ENCODE peak calls at places on chromosomes 1 and 21, in ten cellular contexts. One of them, this sample, is unnamed.

GRCh38 chr21:25862596-25862995 is 127.8 kb downstream of the GABPA start:
- DNase-seq in T follicular helper cell: peak; percentile 1
- DNase-seq in right lobe of liver: no peak
- DNase-seq in sciatic nerve: no peak
- DNase-seq in NCI-H1105 treated with DMSO at 0.1 percent for 48 hours: peak; percentile 40
- DNase-seq in stimulated activated CD4-positive, alpha-beta T cell treated with anti-CD3 and anti-CD28 coated beads, Interleukin-12 subunit alpha, Interleukin-12 subunit beta, amount 100 ng/mL, for 4 hours: no peak
- DNase-seq in AG08395: peak; percentile 12
- DNase-seq in MG63: no peak
- DNase-seq in omental fat pad: no peak
- DNase-seq in NCI-H510A treated with DMSO at 0.1 percent for 48 hours: no peak
- DNase-seq in this sample: peak; percentile 26

GRCh38 chr1:183595537-183595936 is 5.3 kb upstream of the NCF2 start:
- DNase-seq in AG08395: no peak
- DNase-seq in sciatic nerve: no peak
- DNase-seq in MG63: no peak
- DNase-seq in T follicular helper cell: no peak
- DNase-seq in stimulated activated CD4-positive, alpha-beta T cell treated with anti-CD3 and anti-CD28 coated beads, Interleukin-12 subunit alpha, Interleukin-12 subunit beta, amount 100 ng/mL, for 4 hours: no peak
- DNase-seq in omental fat pad: no peak
- DNase-seq in NCI-H510A treated with DMSO at 0.1 percent for 48 hours: no peak
- DNase-seq in right lobe of liver: no peak
- DNase-seq in NCI-H1105 treated with DMSO at 0.1 percent for 48 hours: no peak
- DNase-seq in this sample: no peak

GRCh38 chr1:185627136-185627535 is 107.1 kb upstream of the HMCN1 start:
- DNase-seq in NCI-H510A treated with DMSO at 0.1 percent for 48 hours: no peak
- DNase-seq in MG63: peak; percentile 9
- DNase-seq in omental fat pad: no peak
- DNase-seq in right lobe of liver: no peak
- DNase-seq in stimulated activated CD4-positive, alpha-beta T cell treated with anti-CD3 and anti-CD28 coated beads, Interleukin-12 subunit alpha, Interleukin-12 subunit beta, amount 100 ng/mL, for 4 hours: no peak
- DNase-seq in NCI-H1105 treated with DMSO at 0.1 percent for 48 hours: peak; percentile 23
- DNase-seq in T follicular helper cell: no peak
- DNase-seq in AG08395: no peak
- DNase-seq in sciatic nerve: no peak
- DNase-seq in this sample: no peak

GRCh38 chr1:101506541-101507164 is 269.8 kb downstream of the S1PR1 start:
- DNase-seq in MG63: no peak
- DNase-seq in stimulated activated CD4-positive, alpha-beta T cell treated with anti-CD3 and anti-CD28 coated beads, Interleukin-12 subunit alpha, Interleukin-12 subunit beta, amount 100 ng/mL, for 4 hours: no peak
- DNase-seq in T follicular helper cell: peak; percentile 15
- DNase-seq in NCI-H510A treated with DMSO at 0.1 percent for 48 hours: peak; percentile 19
- DNase-seq in AG08395: peak; percentile 55
- DNase-seq in sciatic nerve: no peak
- DNase-seq in omental fat pad: no peak
- DNase-seq in right lobe of liver: no peak
- DNase-seq in NCI-H1105 treated with DMSO at 0.1 percent for 48 hours: peak; percentile 54
- DNase-seq in this sample: peak; percentile 19

GRCh38 chr1:97903626-97904025 is 17.2 kb downstream of the DPYD start:
- DNase-seq in T follicular helper cell: no peak
- DNase-seq in right lobe of liver: no peak
- DNase-seq in stimulated activated CD4-positive, alpha-beta T cell treated with anti-CD3 and anti-CD28 coated beads, Interleukin-12 subunit alpha, Interleukin-12 subunit beta, amount 100 ng/mL, for 4 hours: no peak
- DNase-seq in NCI-H510A treated with DMSO at 0.1 percent for 48 hours: no peak
- DNase-seq in omental fat pad: no peak
- DNase-seq in MG63: peak; percentile 5
- DNase-seq in sciatic nerve: no peak
- DNase-seq in NCI-H1105 treated with DMSO at 0.1 percent for 48 hours: no peak
- DNase-seq in AG08395: no peak
- DNase-seq in this sample: no peak

GRCh38 chr1:164223378-164223777 is 335.6 kb upstream of the PBX1 start:
- DNase-seq in NCI-H510A treated with DMSO at 0.1 percent for 48 hours: no peak
- DNase-seq in AG08395: no peak
- DNase-seq in MG63: no peak
- DNase-seq in NCI-H1105 treated with DMSO at 0.1 percent for 48 hours: peak; percentile 93
- DNase-seq in sciatic nerve: no peak
- DNase-seq in right lobe of liver: no peak
- DNase-seq in T follicular helper cell: no peak
- DNase-seq in stimulated activated CD4-positive, alpha-beta T cell treated with anti-CD3 and anti-CD28 coated beads, Interleukin-12 subunit alpha, Interleukin-12 subunit beta, amount 100 ng/mL, for 4 hours: no peak
- DNase-seq in omental fat pad: no peak
- DNase-seq in this sample: no peak

GRCh38 chr21:26164311-26164710 is 6.3 kb downstream of the APP start:
- DNase-seq in NCI-H510A treated with DMSO at 0.1 percent for 48 hours: no peak
- DNase-seq in right lobe of liver: no peak
- DNase-seq in NCI-H1105 treated with DMSO at 0.1 percent for 48 hours: no peak
- DNase-seq in T follicular helper cell: no peak
- DNase-seq in sciatic nerve: no peak
- DNase-seq in AG08395: no peak
- DNase-seq in omental fat pad: no peak
- DNase-seq in MG63: no peak
- DNase-seq in stimulated activated CD4-positive, alpha-beta T cell treated with anti-CD3 and anti-CD28 coated beads, Interleukin-12 subunit alpha, Interleukin-12 subunit beta, amount 100 ng/mL, for 4 hours: no peak
- DNase-seq in this sample: no peak

GRCh38 chr1:33455537-33456301 is 16.7 kb upstream of the ZSCAN20 start:
- DNase-seq in T follicular helper cell: peak; percentile 10
- DNase-seq in NCI-H510A treated with DMSO at 0.1 percent for 48 hours: peak; percentile 89
- DNase-seq in AG08395: peak; percentile 91
- DNase-seq in right lobe of liver: no peak
- DNase-seq in omental fat pad: no peak
- DNase-seq in stimulated activated CD4-positive, alpha-beta T cell treated with anti-CD3 and anti-CD28 coated beads, Interleukin-12 subunit alpha, Interleukin-12 subunit beta, amount 100 ng/mL, for 4 hours: no peak
- DNase-seq in NCI-H1105 treated with DMSO at 0.1 percent for 48 hours: peak; percentile 62
- DNase-seq in MG63: peak; percentile 63
- DNase-seq in sciatic nerve: no peak
- DNase-seq in this sample: peak; percentile 89

GRCh38 chr1:177024623-177025022 is 139.9 kb downstream of the ASTN1 start:
- DNase-seq in MG63: no peak
- DNase-seq in sciatic nerve: no peak
- DNase-seq in T follicular helper cell: no peak
- DNase-seq in omental fat pad: no peak
- DNase-seq in NCI-H1105 treated with DMSO at 0.1 percent for 48 hours: no peak
- DNase-seq in NCI-H510A treated with DMSO at 0.1 percent for 48 hours: no peak
- DNase-seq in right lobe of liver: no peak
- DNase-seq in stimulated activated CD4-positive, alpha-beta T cell treated with anti-CD3 and anti-CD28 coated beads, Interleukin-12 subunit alpha, Interleukin-12 subunit beta, amount 100 ng/mL, for 4 hours: no peak
- DNase-seq in AG08395: no peak
- DNase-seq in this sample: no peak

GRCh38 chr1:41927118-41927517 is 8.4 kb upstream of the HIVEP3 start:
- DNase-seq in NCI-H1105 treated with DMSO at 0.1 percent for 48 hours: no peak
- DNase-seq in stimulated activated CD4-positive, alpha-beta T cell treated with anti-CD3 and anti-CD28 coated beads, Interleukin-12 subunit alpha, Interleukin-12 subunit beta, amount 100 ng/mL, for 4 hours: no peak
- DNase-seq in omental fat pad: no peak
- DNase-seq in NCI-H510A treated with DMSO at 0.1 percent for 48 hours: no peak
- DNase-seq in right lobe of liver: peak; percentile 58
- DNase-seq in T follicular helper cell: no peak
- DNase-seq in MG63: no peak
- DNase-seq in sciatic nerve: no peak
- DNase-seq in AG08395: no peak
- DNase-seq in this sample: no peak

GRCh38 chr1:243977104-243977503 is 74.0 kb upstream of the ZBTB18 start:
- DNase-seq in stimulated activated CD4-positive, alpha-beta T cell treated with anti-CD3 and anti-CD28 coated beads, Interleukin-12 subunit alpha, Interleukin-12 subunit beta, amount 100 ng/mL, for 4 hours: no peak
- DNase-seq in NCI-H510A treated with DMSO at 0.1 percent for 48 hours: no peak
- DNase-seq in sciatic nerve: no peak
- DNase-seq in AG08395: peak; percentile 9
- DNase-seq in right lobe of liver: no peak
- DNase-seq in T follicular helper cell: no peak
- DNase-seq in omental fat pad: no peak
- DNase-seq in NCI-H1105 treated with DMSO at 0.1 percent for 48 hours: no peak
- DNase-seq in MG63: no peak
- DNase-seq in this sample: no peak

GRCh38 chr1:63836830-63837229 is 63.0 kb downstream of the ROR1 start:
- DNase-seq in sciatic nerve: no peak
- DNase-seq in AG08395: no peak
- DNase-seq in NCI-H510A treated with DMSO at 0.1 percent for 48 hours: no peak
- DNase-seq in MG63: no peak
- DNase-seq in stimulated activated CD4-positive, alpha-beta T cell treated with anti-CD3 and anti-CD28 coated beads, Interleukin-12 subunit alpha, Interleukin-12 subunit beta, amount 100 ng/mL, for 4 hours: no peak
- DNase-seq in T follicular helper cell: no peak
- DNase-seq in NCI-H1105 treated with DMSO at 0.1 percent for 48 hours: no peak
- DNase-seq in omental fat pad: no peak
- DNase-seq in right lobe of liver: no peak
- DNase-seq in this sample: no peak

GRCh38 chr1:197838836-197839235 is 63.6 kb upstream of the DENND1B start:
- DNase-seq in sciatic nerve: no peak
- DNase-seq in MG63: peak; percentile 4
- DNase-seq in NCI-H510A treated with DMSO at 0.1 percent for 48 hours: no peak
- DNase-seq in AG08395: peak; percentile 62
- DNase-seq in NCI-H1105 treated with DMSO at 0.1 percent for 48 hours: no peak
- DNase-seq in stimulated activated CD4-positive, alpha-beta T cell treated with anti-CD3 and anti-CD28 coated beads, Interleukin-12 subunit alpha, Interleukin-12 subunit beta, amount 100 ng/mL, for 4 hours: no peak
- DNase-seq in right lobe of liver: no peak
- DNase-seq in omental fat pad: no peak
- DNase-seq in T follicular helper cell: no peak
- DNase-seq in this sample: peak; percentile 62

GRCh38 chr1:115062542-115063004 is 26.7 kb downstream of the TSPAN2 start:
- DNase-seq in NCI-H1105 treated with DMSO at 0.1 percent for 48 hours: no peak
- DNase-seq in sciatic nerve: no peak
- DNase-seq in omental fat pad: no peak
- DNase-seq in T follicular helper cell: peak; percentile 93
- DNase-seq in stimulated activated CD4-positive, alpha-beta T cell treated with anti-CD3 and anti-CD28 coated beads, Interleukin-12 subunit alpha, Interleukin-12 subunit beta, amount 100 ng/mL, for 4 hours: peak; percentile 68
- DNase-seq in AG08395: no peak
- DNase-seq in right lobe of liver: no peak
- DNase-seq in MG63: peak; percentile 92
- DNase-seq in NCI-H510A treated with DMSO at 0.1 percent for 48 hours: no peak
- DNase-seq in this sample: peak; percentile 99

GRCh38 chr1:21941370-21941769 is 4.3 kb upstream of the HSPG2 start:
- DNase-seq in omental fat pad: no peak
- DNase-seq in AG08395: no peak
- DNase-seq in stimulated activated CD4-positive, alpha-beta T cell treated with anti-CD3 and anti-CD28 coated beads, Interleukin-12 subunit alpha, Interleukin-12 subunit beta, amount 100 ng/mL, for 4 hours: no peak
- DNase-seq in NCI-H1105 treated with DMSO at 0.1 percent for 48 hours: no peak
- DNase-seq in T follicular helper cell: no peak
- DNase-seq in sciatic nerve: no peak
- DNase-seq in MG63: no peak
- DNase-seq in NCI-H510A treated with DMSO at 0.1 percent for 48 hours: no peak
- DNase-seq in right lobe of liver: no peak
- DNase-seq in this sample: no peak

GRCh38 chr1:158021721-158022120 is 28.3 kb downstream of the KIRREL1 start:
- DNase-seq in MG63: no peak
- DNase-seq in AG08395: no peak
- DNase-seq in sciatic nerve: no peak
- DNase-seq in omental fat pad: no peak
- DNase-seq in T follicular helper cell: no peak
- DNase-seq in NCI-H510A treated with DMSO at 0.1 percent for 48 hours: no peak
- DNase-seq in NCI-H1105 treated with DMSO at 0.1 percent for 48 hours: no peak
- DNase-seq in stimulated activated CD4-positive, alpha-beta T cell treated with anti-CD3 and anti-CD28 coated beads, Interleukin-12 subunit alpha, Interleukin-12 subunit beta, amount 100 ng/mL, for 4 hours: no peak
- DNase-seq in right lobe of liver: no peak
- DNase-seq in this sample: no peak

GRCh38 chr1:44995467-44996238 is 9.3 kb upstream of the EIF2B3 start:
- DNase-seq in T follicular helper cell: no peak
- DNase-seq in stimulated activated CD4-positive, alpha-beta T cell treated with anti-CD3 and anti-CD28 coated beads, Interleukin-12 subunit alpha, Interleukin-12 subunit beta, amount 100 ng/mL, for 4 hours: no peak
- DNase-seq in right lobe of liver: peak; percentile 20
- DNase-seq in sciatic nerve: no peak
- DNase-seq in AG08395: no peak
- DNase-seq in NCI-H510A treated with DMSO at 0.1 percent for 48 hours: no peak
- DNase-seq in NCI-H1105 treated with DMSO at 0.1 percent for 48 hours: no peak
- DNase-seq in MG63: no peak
- DNase-seq in omental fat pad: no peak
- DNase-seq in this sample: no peak

GRCh38 chr1:245765241-245766000 is 610.6 kb downstream of the KIF26B start:
- DNase-seq in T follicular helper cell: no peak
- DNase-seq in right lobe of liver: no peak
- DNase-seq in stimulated activated CD4-positive, alpha-beta T cell treated with anti-CD3 and anti-CD28 coated beads, Interleukin-12 subunit alpha, Interleukin-12 subunit beta, amount 100 ng/mL, for 4 hours: no peak
- DNase-seq in MG63: no peak
- DNase-seq in NCI-H510A treated with DMSO at 0.1 percent for 48 hours: no peak
- DNase-seq in sciatic nerve: no peak
- DNase-seq in NCI-H1105 treated with DMSO at 0.1 percent for 48 hours: no peak
- DNase-seq in omental fat pad: no peak
- DNase-seq in AG08395: peak; percentile 31
- DNase-seq in this sample: peak; percentile 45

GRCh38 chr1:176736015-176736414 is 273.0 kb downstream of the PAPPA2 start:
- DNase-seq in omental fat pad: no peak
- DNase-seq in T follicular helper cell: no peak
- DNase-seq in NCI-H1105 treated with DMSO at 0.1 percent for 48 hours: no peak
- DNase-seq in stimulated activated CD4-positive, alpha-beta T cell treated with anti-CD3 and anti-CD28 coated beads, Interleukin-12 subunit alpha, Interleukin-12 subunit beta, amount 100 ng/mL, for 4 hours: no peak
- DNase-seq in NCI-H510A treated with DMSO at 0.1 percent for 48 hours: no peak
- DNase-seq in right lobe of liver: no peak
- DNase-seq in sciatic nerve: no peak
- DNase-seq in AG08395: no peak
- DNase-seq in MG63: no peak
- DNase-seq in this sample: no peak

GRCh38 chr1:215156232-215156631 is 73.7 kb downstream of the KCNK2 start:
- DNase-seq in NCI-H510A treated with DMSO at 0.1 percent for 48 hours: no peak
- DNase-seq in right lobe of liver: no peak
- DNase-seq in stimulated activated CD4-positive, alpha-beta T cell treated with anti-CD3 and anti-CD28 coated beads, Interleukin-12 subunit alpha, Interleukin-12 subunit beta, amount 100 ng/mL, for 4 hours: no peak
- DNase-seq in sciatic nerve: no peak
- DNase-seq in AG08395: peak; percentile 14
- DNase-seq in MG63: peak; percentile 6
- DNase-seq in omental fat pad: no peak
- DNase-seq in NCI-H1105 treated with DMSO at 0.1 percent for 48 hours: no peak
- DNase-seq in T follicular helper cell: no peak
- DNase-seq in this sample: no peak

GRCh38 chr1:116066868-116067563 is 44.2 kb upstream of the MAB21L3 start:
- DNase-seq in T follicular helper cell: no peak
- DNase-seq in omental fat pad: no peak
- DNase-seq in sciatic nerve: no peak
- DNase-seq in right lobe of liver: no peak
- DNase-seq in stimulated activated CD4-positive, alpha-beta T cell treated with anti-CD3 and anti-CD28 coated beads, Interleukin-12 subunit alpha, Interleukin-12 subunit beta, amount 100 ng/mL, for 4 hours: no peak
- DNase-seq in MG63: peak; percentile 55
- DNase-seq in NCI-H1105 treated with DMSO at 0.1 percent for 48 hours: no peak
- DNase-seq in AG08395: peak; percentile 58
- DNase-seq in NCI-H510A treated with DMSO at 0.1 percent for 48 hours: no peak
- DNase-seq in this sample: peak; percentile 21

GRCh38 chr1:206962269-206962668 is 8.0 kb downstream of the FCAMR start:
- DNase-seq in T follicular helper cell: no peak
- DNase-seq in MG63: no peak
- DNase-seq in NCI-H510A treated with DMSO at 0.1 percent for 48 hours: no peak
- DNase-seq in omental fat pad: no peak
- DNase-seq in right lobe of liver: no peak
- DNase-seq in NCI-H1105 treated with DMSO at 0.1 percent for 48 hours: no peak
- DNase-seq in AG08395: no peak
- DNase-seq in stimulated activated CD4-positive, alpha-beta T cell treated with anti-CD3 and anti-CD28 coated beads, Interleukin-12 subunit alpha, Interleukin-12 subunit beta, amount 100 ng/mL, for 4 hours: no peak
- DNase-seq in sciatic nerve: no peak
- DNase-seq in this sample: no peak

GRCh38 chr1:26602378-26602959 is 72.9 kb downstream of the RPS6KA1 start:
- DNase-seq in MG63: no peak
- DNase-seq in AG08395: peak; percentile 75
- DNase-seq in sciatic nerve: no peak
- DNase-seq in NCI-H1105 treated with DMSO at 0.1 percent for 48 hours: peak; percentile 70
- DNase-seq in NCI-H510A treated with DMSO at 0.1 percent for 48 hours: peak; percentile 86
- DNase-seq in omental fat pad: no peak
- DNase-seq in T follicular helper cell: peak; percentile 19
- DNase-seq in right lobe of liver: no peak
- DNase-seq in stimulated activated CD4-positive, alpha-beta T cell treated with anti-CD3 and anti-CD28 coated beads, Interleukin-12 subunit alpha, Interleukin-12 subunit beta, amount 100 ng/mL, for 4 hours: no peak
- DNase-seq in this sample: peak; percentile 56

GRCh38 chr1:15501208-15502032 is 22.6 kb downstream of the CASP9 start:
- DNase-seq in sciatic nerve: no peak
- DNase-seq in MG63: peak; percentile 36
- DNase-seq in AG08395: peak; percentile 63
- DNase-seq in omental fat pad: peak; percentile 40
- DNase-seq in NCI-H1105 treated with DMSO at 0.1 percent for 48 hours: peak; percentile 60
- DNase-seq in NCI-H510A treated with DMSO at 0.1 percent for 48 hours: peak; percentile 93
- DNase-seq in stimulated activated CD4-positive, alpha-beta T cell treated with anti-CD3 and anti-CD28 coated beads, Interleukin-12 subunit alpha, Interleukin-12 subunit beta, amount 100 ng/mL, for 4 hours: peak; percentile 45
- DNase-seq in T follicular helper cell: peak; percentile 19
- DNase-seq in right lobe of liver: peak; percentile 60
- DNase-seq in this sample: peak; percentile 68

GRCh38 chr1:243712890-243713425 is 137.1 kb downstream of the AKT3 start:
- DNase-seq in right lobe of liver: no peak
- DNase-seq in NCI-H1105 treated with DMSO at 0.1 percent for 48 hours: peak; percentile 90
- DNase-seq in stimulated activated CD4-positive, alpha-beta T cell treated with anti-CD3 and anti-CD28 coated beads, Interleukin-12 subunit alpha, Interleukin-12 subunit beta, amount 100 ng/mL, for 4 hours: no peak
- DNase-seq in NCI-H510A treated with DMSO at 0.1 percent for 48 hours: peak; percentile 66
- DNase-seq in omental fat pad: no peak
- DNase-seq in AG08395: no peak
- DNase-seq in MG63: no peak
- DNase-seq in T follicular helper cell: no peak
- DNase-seq in sciatic nerve: no peak
- DNase-seq in this sample: no peak

GRCh38 chr21:43277481-43278351 is 108.9 kb downstream of the CRYAA start:
- DNase-seq in sciatic nerve: no peak
- DNase-seq in right lobe of liver: peak; percentile 46
- DNase-seq in NCI-H1105 treated with DMSO at 0.1 percent for 48 hours: no peak
- DNase-seq in omental fat pad: no peak
- DNase-seq in NCI-H510A treated with DMSO at 0.1 percent for 48 hours: no peak
- DNase-seq in AG08395: no peak
- DNase-seq in T follicular helper cell: no peak
- DNase-seq in MG63: no peak
- DNase-seq in stimulated activated CD4-positive, alpha-beta T cell treated with anti-CD3 and anti-CD28 coated beads, Interleukin-12 subunit alpha, Interleukin-12 subunit beta, amount 100 ng/mL, for 4 hours: no peak
- DNase-seq in this sample: no peak

GRCh38 chr1:55043011-55043410 is 3.7 kb downstream of the PCSK9 start:
- DNase-seq in NCI-H1105 treated with DMSO at 0.1 percent for 48 hours: no peak
- DNase-seq in right lobe of liver: no peak
- DNase-seq in AG08395: no peak
- DNase-seq in MG63: no peak
- DNase-seq in T follicular helper cell: no peak
- DNase-seq in sciatic nerve: no peak
- DNase-seq in omental fat pad: no peak
- DNase-seq in stimulated activated CD4-positive, alpha-beta T cell treated with anti-CD3 and anti-CD28 coated beads, Interleukin-12 subunit alpha, Interleukin-12 subunit beta, amount 100 ng/mL, for 4 hours: no peak
- DNase-seq in NCI-H510A treated with DMSO at 0.1 percent for 48 hours: no peak
- DNase-seq in this sample: no peak

GRCh38 chr1:230231739-230232075 is 164.7 kb downstream of the GALNT2 start:
- DNase-seq in stimulated activated CD4-positive, alpha-beta T cell treated with anti-CD3 and anti-CD28 coated beads, Interleukin-12 subunit alpha, Interleukin-12 subunit beta, amount 100 ng/mL, for 4 hours: no peak
- DNase-seq in AG08395: no peak
- DNase-seq in NCI-H1105 treated with DMSO at 0.1 percent for 48 hours: no peak
- DNase-seq in NCI-H510A treated with DMSO at 0.1 percent for 48 hours: peak; percentile 85
- DNase-seq in MG63: no peak
- DNase-seq in right lobe of liver: no peak
- DNase-seq in T follicular helper cell: no peak
- DNase-seq in omental fat pad: no peak
- DNase-seq in sciatic nerve: peak; percentile 78
- DNase-seq in this sample: peak; percentile 29